ENCODE peak calls at places on chromosomes 1 and 21, in seven cellular contexts. R is SK-N-SH, W is K562, D is HepG2, E is H1, K is HCT116, J is GM12878. S is an unnamed sample.

GRCh38 chr1:223700942-223701637 is 11.2 kb upstream of the CAPN2 start:
- DNase-seq in R (no peak), W (peak; percentile 80), D (peak; percentile 32), E (no peak), K (peak; percentile 90), J (no peak), S (peak; percentile 97)

GRCh38 chr1:174217787-174218574 is 58.7 kb downstream of the RABGAP1L start:
- DNase-seq in R (peak; percentile 18), W (no peak), D (peak; percentile 21), E (no peak), K (peak; percentile 21), J (no peak), S (peak; percentile 17)

GRCh38 chr1:14699596-14699995 is 101.1 kb downstream of the KAZN start:
- DNase-seq in R (no peak), W (no peak), D (no peak), E (no peak), K (no peak), J (no peak), S (no peak)

GRCh38 chr1:229769006-229769405 is 143.0 kb downstream of the URB2 start:
- DNase-seq in R (no peak), W (no peak), D (no peak), E (no peak), K (no peak), J (no peak), S (no peak)

GRCh38 chr1:154342132-154342531 is 16.8 kb downstream of the ATP8B2 start:
- DNase-seq in R (no peak), W (no peak), D (no peak), E (no peak), K (no peak), J (no peak), S (no peak)

GRCh38 chr1:21233480-21233879 is 56.8 kb downstream of the ECE1 start:
- DNase-seq in R (no peak), W (no peak), D (no peak), E (no peak), K (no peak), J (no peak), S (no peak)

GRCh38 chr1:76015478-76016103 is 59.0 kb upstream of the ST6GALNAC3 start:
- DNase-seq in R (no peak), W (no peak), D (no peak), E (no peak), K (no peak), J (no peak), S (no peak)

GRCh38 chr21:27021046-27021445 is 54.2 kb upstream of the ADAMTS5 start:
- DNase-seq in R (no peak), W (no peak), D (no peak), E (no peak), K (no peak), J (no peak), S (no peak)

GRCh38 chr1:236748471-236748870 is 46.6 kb upstream of the MTR start:
- DNase-seq in R (no peak), W (no peak), D (no peak), E (no peak), K (peak; percentile 15), J (no peak), S (no peak)

GRCh38 chr21:29538115-29538514 is 239.4 kb downstream of the BACH1 start:
- DNase-seq in R (no peak), W (no peak), D (no peak), E (no peak), K (no peak), J (no peak), S (no peak)

GRCh38 chr1:151825811-151826660 is 5.6 kb downstream of the RORC start:
- DNase-seq in R (no peak), W (peak; percentile 50), D (no peak), E (no peak), K (no peak), J (no peak), S (no peak)

GRCh38 chr1:38941527-38942019 is at the start of gene RHBDL2:
- DNase-seq in R (peak; percentile 7), W (no peak), D (no peak), E (no peak), K (no peak), J (no peak), S (no peak)

GRCh38 chr21:42405064-42406059 is 1.7 kb downstream of the UBASH3A start:
- DNase-seq in R (no peak), W (no peak), D (no peak), E (no peak), K (no peak), J (no peak), S (no peak)

GRCh38 chr1:65166572-65167305 is 18.7 kb downstream of the AK4 start:
- DNase-seq in R (no peak), W (no peak), D (no peak), E (no peak), K (no peak), J (no peak), S (no peak)

GRCh38 chr1:91884459-91885290 is 1.3 kb downstream of the TGFBR3 start:
- DNase-seq in R (peak; percentile 19), W (no peak), D (peak; percentile 43), E (no peak), K (no peak), J (no peak), S (no peak)

GRCh38 chr1:62335656-62336055 is 16.4 kb upstream of the KANK4 start:
- DNase-seq in R (no peak), W (no peak), D (no peak), E (no peak), K (no peak), J (no peak), S (no peak)

GRCh38 chr1:98653186-98653585 is 8.3 kb upstream of the SNX7 start:
- DNase-seq in R (no peak), W (no peak), D (no peak), E (no peak), K (no peak), J (no peak), S (no peak)

GRCh38 chr1:67431869-67432578 is 1.8 kb upstream of the SERBP1 start:
- DNase-seq in R (no peak), W (peak; percentile 31), D (no peak), E (no peak), K (no peak), J (no peak), S (no peak)

GRCh38 chr21:33231526-33231925 is 1.8 kb downstream of the IFNAR2 start:
- DNase-seq in R (no peak), W (no peak), D (no peak), E (no peak), K (no peak), J (no peak), S (no peak)

DNA sequence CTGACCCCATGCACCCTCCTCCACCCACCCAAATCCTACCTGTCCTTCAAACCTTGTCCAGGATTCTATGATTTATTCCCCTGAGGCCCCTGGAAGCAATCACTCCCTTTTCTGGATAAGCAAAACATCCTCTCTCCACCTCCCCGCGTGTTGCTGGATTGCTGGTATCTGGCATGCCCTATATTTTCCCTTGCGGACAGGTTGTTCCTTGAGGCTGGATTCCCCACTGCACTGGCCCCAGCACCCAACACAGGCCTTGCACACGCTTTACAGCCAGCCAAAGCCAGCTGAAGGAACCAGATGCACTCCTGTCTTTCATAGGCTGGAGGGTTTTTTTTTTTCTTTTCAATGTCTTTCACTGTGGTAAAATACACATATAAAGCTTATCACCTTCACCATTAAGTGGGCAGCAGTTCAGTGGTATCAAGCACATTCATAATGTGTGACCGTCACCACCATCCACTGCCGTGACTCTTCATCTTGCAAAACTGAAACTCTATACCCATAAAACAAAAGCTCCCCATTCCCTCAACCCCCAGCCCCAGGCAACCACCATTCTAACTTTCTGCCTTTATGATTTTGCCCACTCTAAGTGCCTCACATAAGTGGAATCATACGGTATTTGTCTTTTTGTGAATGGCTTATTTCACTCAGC is 50.9 kb downstream of the TOR1AIP2 start:
- DNase-seq in R (no peak), W (no peak), D (no peak), E (no peak), K (no peak), J (no peak), S (no peak)
- TF ChIP-seq CTCF in R (no peak), W (no peak), D (no peak), E (no peak), K (no peak), J (no peak), S (no peak)

GRCh38 chr1:234854648-234855039 is 244.7 kb upstream of the IRF2BP2 start:
- DNase-seq in R (no peak), W (no peak), D (no peak), E (no peak), K (no peak), J (no peak), S (no peak)

GRCh38 chr1:234849824-234850223 is 239.8 kb upstream of the IRF2BP2 start:
- DNase-seq in R (no peak), W (no peak), D (no peak), E (no peak), K (no peak), J (no peak), S (no peak)

GRCh38 chr1:234851450-234852438 is 241.8 kb upstream of the IRF2BP2 start:
- DNase-seq in R (no peak), W (no peak), D (no peak), E (no peak), K (no peak), J (no peak), S (no peak)

GRCh38 chr1:234853906-234854647 is 244.1 kb upstream of the IRF2BP2 start:
- DNase-seq in R (no peak), W (no peak), D (no peak), E (no peak), K (no peak), J (no peak), S (no peak)

GRCh38 chr1:234852659-234853058 is 242.7 kb upstream of the IRF2BP2 start:
- DNase-seq in R (no peak), W (no peak), D (peak; percentile 19), E (no peak), K (no peak), J (no peak), S (no peak)
- TF ChIP-seq SIN3A in R (no peak), W (no peak), D (no peak), E (no peak), K (no peak), J (no peak), S (no peak)

GRCh38 chr1:156961709-156962108 is 41.3 kb downstream of the LRRC71 start:
- DNase-seq in R (no peak), W (no peak), D (no peak), E (no peak), K (peak; percentile 10), J (no peak), S (no peak)
- TF ChIP-seq CTCF in R (peak; percentile 40), W (peak; percentile 55), D (no peak), E (peak; percentile 75), K (peak; percentile 86), J (peak; percentile 59), S (peak; percentile 34)

GRCh38 chr1:241972703-241973375 is 15.3 kb downstream of the BECN2 start:
- DNase-seq in R (peak; percentile 64), W (no peak), D (peak; percentile 28), E (no peak), K (no peak), J (no peak), S (no peak)
- TF ChIP-seq SIN3A in R (no peak), W (no peak), D (no peak), E (no peak), K (no peak), J (no peak), S (no peak)

S was measured in Panc1.